ENCODE peak calls at places on chromosomes 2 and 18, in four cellular contexts. One of them, this sample, is unnamed.
A peak's percentile ranks its signal among the peaks of the same experiment; 100 is the strongest.

GRCh38 chr18:25349926-25350560 is 1.9 kb downstream of the ZNF521 start:
- DNase-seq in keratinocyte: no peak
- DNase-seq in K562: no peak
- DNase-seq in IMR-90: peak; percentile 13
- DNase-seq in this sample: no peak

GRCh38 chr18:49613141-49613641 is 51.3 kb downstream of the LIPG start:
- DNase-seq in IMR-90: no peak
- DNase-seq in keratinocyte: no peak
- DNase-seq in K562: no peak
- DNase-seq in this sample: no peak

GRCh38 chr2:104790100-104790811 is 63.7 kb upstream of the POU3F3 start:
- DNase-seq in IMR-90: no peak
- DNase-seq in keratinocyte: no peak
- DNase-seq in K562: no peak
- DNase-seq in this sample: no peak

GRCh38 chr2:119407430-119408220 is 24.0 kb upstream of the TMEM37 start:
- DNase-seq in K562: peak; percentile 77
- DNase-seq in IMR-90: peak; percentile 58
- DNase-seq in keratinocyte: no peak
- DNase-seq in this sample: peak; percentile 67

GRCh38 chr2:175030380-175031271 is 25.4 kb upstream of the CHN1 start:
- DNase-seq in K562: no peak
- DNase-seq in keratinocyte: no peak
- DNase-seq in IMR-90: peak; percentile 58
- DNase-seq in this sample: peak; percentile 52

GRCh38 chr18:48947102-48947501 is 3.7 kb downstream of the SMAD7 start:
- DNase-seq in IMR-90: no peak
- DNase-seq in K562: no peak
- DNase-seq in keratinocyte: no peak
- DNase-seq in this sample: peak; percentile 26

GRCh38 chr2:83536489-83537020 is 922.5 kb downstream of the SUCLG1 start:
- DNase-seq in keratinocyte: no peak
- DNase-seq in IMR-90: no peak
- DNase-seq in K562: no peak
- DNase-seq in this sample: no peak

GRCh38 chr18:59455728-59456276 is 96.7 kb upstream of the LMAN1 start:
- DNase-seq in keratinocyte: no peak
- DNase-seq in IMR-90: no peak
- DNase-seq in K562: no peak
- DNase-seq in this sample: no peak

GRCh38 chr18:54229660-54230059 is 5.2 kb upstream of the MBD2 start:
- DNase-seq in K562: no peak
- DNase-seq in keratinocyte: no peak
- DNase-seq in IMR-90: no peak
- DNase-seq in this sample: no peak

GRCh38 chr18:32213693-32214092 is 23.9 kb downstream of the MEP1B start:
- DNase-seq in IMR-90: no peak
- DNase-seq in keratinocyte: no peak
- DNase-seq in K562: no peak
- DNase-seq in this sample: no peak

GRCh38 chr18:6363216-6363615 is 51.5 kb downstream of the L3MBTL4 start:
- DNase-seq in IMR-90: no peak
- DNase-seq in keratinocyte: no peak
- DNase-seq in K562: no peak
- DNase-seq in this sample: no peak

GRCh38 chr2:235709124-235709813 is 215.4 kb downstream of the AGAP1 start:
- DNase-seq in IMR-90: peak; percentile 29
- DNase-seq in K562: no peak
- DNase-seq in keratinocyte: peak; percentile 83
- DNase-seq in this sample: no peak

GRCh38 chr18:41134426-41134825 is 820.6 kb upstream of the PIK3C3 start:
- DNase-seq in keratinocyte: no peak
- DNase-seq in K562: no peak
- DNase-seq in IMR-90: peak; percentile 24
- DNase-seq in this sample: no peak

GRCh38 chr2:6866239-6866745 is 585 bp upstream of the CMPK2 start:
- DNase-seq in K562: peak; percentile 29
- DNase-seq in keratinocyte: no peak
- DNase-seq in IMR-90: peak; percentile 3
- DNase-seq in this sample: peak; percentile 6

GRCh38 chr2:233079953-233080835 is 20.1 kb downstream of the INPP5D start:
- DNase-seq in K562: no peak
- DNase-seq in keratinocyte: no peak
- DNase-seq in IMR-90: no peak
- DNase-seq in this sample: no peak

GRCh38 chr2:219426068-219426443 is 7.9 kb downstream of the DES start:
- DNase-seq in K562: no peak
- DNase-seq in keratinocyte: no peak
- DNase-seq in IMR-90: no peak
- DNase-seq in this sample: no peak

GRCh38 chr18:32177530-32177929 is 12.3 kb upstream of the MEP1B start:
- DNase-seq in keratinocyte: no peak
- DNase-seq in IMR-90: no peak
- DNase-seq in K562: no peak
- DNase-seq in this sample: no peak

GRCh38 chr18:11512096-11513030 is 97.0 kb upstream of the SLC35G4 start:
- DNase-seq in IMR-90: no peak
- DNase-seq in keratinocyte: no peak
- DNase-seq in K562: no peak
- DNase-seq in this sample: no peak

GRCh38 chr2:5781679-5782078 is 89.5 kb downstream of the SOX11 start:
- DNase-seq in keratinocyte: no peak
- DNase-seq in IMR-90: no peak
- DNase-seq in K562: no peak
- DNase-seq in this sample: no peak

GRCh38 chr2:189581354-189582139 is 961 bp upstream of the SLC40A1 start:
- DNase-seq in keratinocyte: no peak
- DNase-seq in IMR-90: no peak
- DNase-seq in K562: peak; percentile 78
- DNase-seq in this sample: no peak

GRCh38 chr2:231684314-231685223 is 23.8 kb upstream of the PTMA start:
- DNase-seq in K562: no peak
- DNase-seq in keratinocyte: no peak
- DNase-seq in IMR-90: no peak
- DNase-seq in this sample: no peak

GRCh38 chr2:11008773-11009172 is 97.0 kb downstream of the KCNF1 start:
- DNase-seq in K562: no peak
- DNase-seq in IMR-90: no peak
- DNase-seq in keratinocyte: no peak
- DNase-seq in this sample: no peak
- H3K9me1 ChIP-seq in K562: no peaks in the 10 kb centered on the region
- H3K9me1 ChIP-seq in IMR-90: peaks cover 5% of the 10 kb centered on the region
- H3K9me1 ChIP-seq in keratinocyte: no peaks in the 10 kb centered on the region
- H3K9me1 ChIP-seq in this sample: no peaks in the 10 kb centered on the region

DNA sequence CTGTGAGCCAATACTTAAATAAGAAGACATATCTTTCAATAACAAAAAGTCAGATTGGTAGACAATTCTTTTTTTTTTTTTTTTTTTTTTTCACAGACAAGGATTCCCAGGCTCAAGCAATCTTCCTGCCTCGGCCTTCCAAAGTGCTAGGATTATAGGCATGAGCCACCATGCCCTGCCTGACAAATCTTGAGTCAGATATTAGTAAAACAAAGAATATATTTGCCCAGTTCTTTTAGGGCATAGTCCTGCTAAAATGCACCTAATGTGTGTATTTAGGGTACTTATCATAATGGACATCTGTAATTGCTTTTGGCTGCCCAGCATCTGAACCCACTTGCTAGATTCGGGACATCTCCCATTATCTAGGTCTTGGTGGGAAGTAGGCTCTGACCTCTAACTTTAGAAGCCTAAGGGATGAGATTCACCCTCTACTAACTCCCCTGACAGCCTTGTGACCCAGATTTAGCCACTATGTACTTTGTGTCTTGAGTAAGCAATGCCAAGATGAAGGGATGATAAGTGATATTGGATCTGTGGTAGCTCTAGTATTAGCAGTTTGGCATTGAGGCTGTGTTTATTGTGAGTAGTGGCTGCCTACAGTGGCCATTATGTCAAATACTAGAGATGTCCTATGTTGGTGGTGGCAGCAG is 18.5 kb upstream of the PSME4 start:
- DNase-seq in K562: no peak
- DNase-seq in keratinocyte: no peak
- DNase-seq in IMR-90: no peak
- DNase-seq in this sample: no peak
- H3K9me1 ChIP-seq in K562: no peaks in the 10 kb centered on the region
- H3K9me1 ChIP-seq in keratinocyte: no peaks in the 10 kb centered on the region
- H3K9me1 ChIP-seq in IMR-90: peaks cover 5% of the 10 kb centered on the region
- H3K9me1 ChIP-seq in this sample: no peaks in the 10 kb centered on the region

GRCh38 chr2:133918141-133918540 is 335.7 kb upstream of the MGAT5 start:
- DNase-seq in keratinocyte: no peak
- DNase-seq in K562: no peak
- DNase-seq in IMR-90: no peak
- DNase-seq in this sample: no peak
- H3K9me1 ChIP-seq in keratinocyte: no peaks in the 10 kb centered on the region
- H3K9me1 ChIP-seq in K562: no peaks in the 10 kb centered on the region
- H3K9me1 ChIP-seq in IMR-90: no peaks in the 10 kb centered on the region
- H3K9me1 ChIP-seq in this sample: no peaks in the 10 kb centered on the region

GRCh38 chr2:152475982-152476381 is 141.0 kb downstream of the FMNL2 start:
- DNase-seq in keratinocyte: no peak
- DNase-seq in IMR-90: no peak
- DNase-seq in K562: no peak
- DNase-seq in this sample: no peak
- H3K9me1 ChIP-seq in keratinocyte: peaks cover 6% of the 10 kb centered on the region
- H3K9me1 ChIP-seq in IMR-90: no peaks in the 10 kb centered on the region
- H3K9me1 ChIP-seq in K562: no peaks in the 10 kb centered on the region
- H3K9me1 ChIP-seq in this sample: no peaks in the 10 kb centered on the region

DNA sequence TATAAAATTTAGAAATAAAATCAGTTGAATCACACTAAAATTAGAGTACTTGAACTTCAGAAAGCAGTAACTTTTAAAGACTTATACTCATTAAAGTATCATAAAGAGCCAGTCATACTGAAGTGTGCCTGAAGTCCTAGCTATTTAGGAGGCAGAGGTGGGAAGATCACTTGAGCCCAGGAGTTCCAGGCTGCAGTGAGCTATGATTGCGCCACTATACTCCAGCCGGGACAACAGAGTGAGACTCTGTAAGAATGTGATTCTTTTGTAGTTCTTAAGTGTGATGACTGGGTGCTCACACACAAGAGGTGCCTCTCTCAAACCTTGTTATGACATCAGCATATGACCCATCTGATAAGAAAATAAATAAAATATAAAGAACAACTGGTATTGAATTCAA is 14.6 kb downstream of the TLK1 start:
- DNase-seq in K562: no peak
- DNase-seq in IMR-90: no peak
- DNase-seq in keratinocyte: no peak
- DNase-seq in this sample: no peak
- H3K9me1 ChIP-seq in K562: no peaks in the 10 kb centered on the region
- H3K9me1 ChIP-seq in IMR-90: peaks cover 6% of the 10 kb centered on the region
- H3K9me1 ChIP-seq in keratinocyte: peaks cover 2% of the 10 kb centered on the region
- H3K9me1 ChIP-seq in this sample: no peaks in the 10 kb centered on the region